ENCODE peak calls at places on chromosomes 7 and 10, in seven cellular contexts. One of them, this sample, is unnamed.

GRCh38 chr10:35025916-35026315 is 64.2 kb downstream of the CUL2 start:
- DNase-seq in GM12891: no peak
- DNase-seq in GM12878: no peak
- DNase-seq in K562: no peak
- DNase-seq in SK-N-SH: no peak
- DNase-seq in H1: no peak
- DNase-seq in HepG2: no peak
- DNase-seq in this sample: no peak

GRCh38 chr10:102004376-102004775 is 51.6 kb downstream of the ARMH3 start:
- DNase-seq in GM12891: no peak
- DNase-seq in GM12878: no peak
- DNase-seq in K562: no peak
- DNase-seq in SK-N-SH: no peak
- DNase-seq in H1: no peak
- DNase-seq in HepG2: no peak
- DNase-seq in this sample: no peak

GRCh38 chr7:21850531-21851285 is 95.0 kb downstream of the CDCA7L start:
- DNase-seq in GM12891: no peak
- DNase-seq in GM12878: no peak
- DNase-seq in K562: no peak
- DNase-seq in SK-N-SH: no peak
- DNase-seq in H1: no peak
- DNase-seq in HepG2: no peak
- DNase-seq in this sample: no peak

GRCh38 chr10:131722525-131723264 is 178.1 kb upstream of the PPP2R2D start:
- DNase-seq in GM12891: no peak
- DNase-seq in GM12878: no peak
- DNase-seq in K562: no peak
- DNase-seq in SK-N-SH: no peak
- DNase-seq in H1: no peak
- DNase-seq in HepG2: no peak
- DNase-seq in this sample: no peak

GRCh38 chr10:132518572-132519381 is 18.8 kb upstream of the INPP5A start:
- DNase-seq in GM12891: no peak
- DNase-seq in GM12878: no peak
- DNase-seq in K562: peak
- DNase-seq in SK-N-SH: no peak
- DNase-seq in H1: no peak
- DNase-seq in HepG2: peak
- DNase-seq in this sample: no peak

GRCh38 chr10:13922591-13922990 is 335.8 kb downstream of the PRPF18 start:
- DNase-seq in GM12891: no peak
- DNase-seq in GM12878: no peak
- DNase-seq in K562: no peak
- DNase-seq in SK-N-SH: no peak
- DNase-seq in H1: no peak
- DNase-seq in HepG2: no peak
- DNase-seq in this sample: no peak

GRCh38 chr7:158771213-158771817 is 58.0 kb downstream of the ESYT2 start:
- DNase-seq in GM12891: no peak
- DNase-seq in GM12878: no peak
- DNase-seq in K562: no peak
- DNase-seq in SK-N-SH: no peak
- DNase-seq in H1: no peak
- DNase-seq in HepG2: no peak
- DNase-seq in this sample: no peak

GRCh38 chr7:24197852-24198251 is 86.1 kb upstream of the NPY start:
- DNase-seq in GM12891: no peak
- DNase-seq in GM12878: no peak
- DNase-seq in K562: no peak
- DNase-seq in SK-N-SH: no peak
- DNase-seq in H1: no peak
- DNase-seq in HepG2: no peak
- DNase-seq in this sample: no peak

GRCh38 chr10:80421369-80422220 is 13.2 kb downstream of the PRXL2A start:
- DNase-seq in GM12891: no peak
- DNase-seq in GM12878: peak
- DNase-seq in K562: no peak
- DNase-seq in SK-N-SH: no peak
- DNase-seq in H1: no peak
- DNase-seq in HepG2: no peak
- DNase-seq in this sample: no peak

GRCh38 chr7:151404216-151405011 is 5.4 kb downstream of the WDR86 start:
- DNase-seq in GM12891: peak
- DNase-seq in GM12878: no peak
- DNase-seq in K562: peak
- DNase-seq in SK-N-SH: peak
- DNase-seq in H1: no peak
- DNase-seq in HepG2: no peak
- DNase-seq in this sample: no peak

GRCh38 chr10:4231439-4231838 is 446.4 kb upstream of the KLF6 start:
- DNase-seq in GM12891: no peak
- DNase-seq in GM12878: no peak
- DNase-seq in K562: no peak
- DNase-seq in SK-N-SH: no peak
- DNase-seq in H1: no peak
- DNase-seq in HepG2: no peak
- DNase-seq in this sample: no peak

GRCh38 chr7:131072505-131073091 is 255.1 kb upstream of the MKLN1 start:
- DNase-seq in GM12891: no peak
- DNase-seq in GM12878: no peak
- DNase-seq in K562: peak
- DNase-seq in SK-N-SH: no peak
- DNase-seq in H1: no peak
- DNase-seq in HepG2: no peak
- DNase-seq in this sample: no peak

GRCh38 chr10:34607894-34608293 is 207.2 kb downstream of the PARD3 start:
- DNase-seq in GM12891: no peak
- DNase-seq in GM12878: no peak
- DNase-seq in K562: no peak
- DNase-seq in SK-N-SH: no peak
- DNase-seq in H1: no peak
- DNase-seq in HepG2: peak
- DNase-seq in this sample: no peak

GRCh38 chr7:8566016-8566415 is 132.6 kb downstream of the NXPH1 start:
- DNase-seq in GM12891: no peak
- DNase-seq in GM12878: no peak
- DNase-seq in K562: no peak
- DNase-seq in SK-N-SH: no peak
- DNase-seq in H1: no peak
- DNase-seq in HepG2: no peak
- DNase-seq in this sample: no peak

GRCh38 chr7:14332155-14332554 is 342.7 kb upstream of the ETV1 start:
- DNase-seq in GM12891: no peak
- DNase-seq in GM12878: no peak
- DNase-seq in K562: no peak
- DNase-seq in SK-N-SH: no peak
- DNase-seq in H1: no peak
- DNase-seq in HepG2: no peak
- DNase-seq in this sample: no peak

GRCh38 chr7:41711283-41712064 is 8.6 kb upstream of the INHBA start:
- DNase-seq in GM12891: no peak
- DNase-seq in GM12878: no peak
- DNase-seq in K562: peak
- DNase-seq in SK-N-SH: peak
- DNase-seq in H1: no peak
- DNase-seq in HepG2: peak
- DNase-seq in this sample: no peak
- TF ChIP-seq POLR2AphosphoS5 in GM12891: no peak
- TF ChIP-seq POLR2AphosphoS5 in GM12878: no peak
- TF ChIP-seq POLR2AphosphoS5 in K562: no peak
- TF ChIP-seq POLR2AphosphoS5 in SK-N-SH: no peak
- TF ChIP-seq POLR2AphosphoS5 in H1: no peak
- TF ChIP-seq POLR2AphosphoS5 in HepG2: no peak
- TF ChIP-seq POLR2AphosphoS5 in this sample: no peak

DNA sequence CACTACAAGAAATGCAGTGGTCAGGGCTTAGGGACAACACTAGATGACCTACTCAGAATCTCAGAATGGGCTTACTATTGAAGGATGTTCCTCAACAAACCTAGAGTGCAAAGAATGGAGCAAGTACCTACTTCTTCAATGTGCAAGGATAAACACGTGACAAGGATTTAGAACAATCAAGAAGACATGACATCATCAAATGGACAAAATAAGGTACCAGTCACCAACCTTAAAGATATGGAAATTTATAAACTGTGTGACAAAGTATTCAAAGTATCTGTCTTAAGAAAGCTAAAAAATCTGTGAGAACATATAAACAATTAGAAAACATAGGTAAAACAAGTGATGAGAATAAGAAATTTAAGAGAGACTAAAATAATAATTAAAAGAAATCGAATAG is 656.1 kb downstream of the ZWINT start:
- DNase-seq in GM12891: no peak
- DNase-seq in GM12878: no peak
- DNase-seq in K562: no peak
- DNase-seq in SK-N-SH: no peak
- DNase-seq in H1: no peak
- DNase-seq in HepG2: no peak
- DNase-seq in this sample: no peak
- TF ChIP-seq TAF1 in GM12891: no peak
- TF ChIP-seq TAF1 in GM12878: no peak
- TF ChIP-seq TAF1 in K562: no peak
- TF ChIP-seq TAF1 in SK-N-SH: no peak
- TF ChIP-seq TAF1 in H1: no peak
- TF ChIP-seq TAF1 in HepG2: no peak
- TF ChIP-seq TAF1 in this sample: no peak

DNA sequence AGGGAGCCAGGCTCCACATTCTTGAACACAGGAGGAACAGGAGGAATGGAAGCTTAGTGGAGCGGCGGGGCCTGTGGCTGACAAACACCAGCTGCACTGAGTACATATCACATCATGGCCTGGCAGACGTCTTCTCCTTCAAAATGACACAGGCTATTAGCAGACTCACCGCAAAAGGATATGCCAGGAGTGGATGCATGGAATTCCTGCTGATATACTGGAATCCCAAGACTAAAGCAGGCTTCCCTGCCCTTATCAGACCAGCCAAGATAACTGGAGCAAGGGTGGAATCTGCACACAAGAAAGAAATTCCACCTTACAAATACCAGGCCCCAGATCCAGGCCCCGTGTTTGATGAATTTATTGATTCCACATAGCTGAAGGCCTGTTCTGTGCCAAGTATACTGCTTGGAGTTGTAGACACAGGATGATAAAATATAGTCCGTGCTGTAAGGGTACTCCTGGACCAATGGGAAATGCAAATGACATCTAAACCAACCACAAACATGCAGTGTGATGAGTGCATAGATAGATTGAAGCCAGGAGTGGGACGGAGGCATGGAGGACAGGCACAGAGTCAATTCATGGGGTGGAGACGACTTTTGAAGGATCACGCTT is 480.5 kb upstream of the ZMIZ1 start:
- DNase-seq in GM12891: no peak
- DNase-seq in GM12878: no peak
- DNase-seq in K562: no peak
- DNase-seq in SK-N-SH: peak
- DNase-seq in H1: no peak
- DNase-seq in HepG2: peak
- DNase-seq in this sample: no peak
- TF ChIP-seq POLR2AphosphoS5 in GM12891: no peak
- TF ChIP-seq POLR2AphosphoS5 in GM12878: no peak
- TF ChIP-seq POLR2AphosphoS5 in K562: no peak
- TF ChIP-seq POLR2AphosphoS5 in SK-N-SH: peak
- TF ChIP-seq POLR2AphosphoS5 in H1: no peak
- TF ChIP-seq POLR2AphosphoS5 in HepG2: no peak
- TF ChIP-seq POLR2AphosphoS5 in this sample: no peak

GRCh38 chr7:16484453-16485158 is 19.1 kb upstream of the SOSTDC1 start:
- DNase-seq in GM12891: no peak
- DNase-seq in GM12878: no peak
- DNase-seq in K562: no peak
- DNase-seq in SK-N-SH: no peak
- DNase-seq in H1: no peak
- DNase-seq in HepG2: peak
- DNase-seq in this sample: no peak
- TF ChIP-seq TAF1 in GM12891: no peak
- TF ChIP-seq TAF1 in GM12878: no peak
- TF ChIP-seq TAF1 in K562: no peak
- TF ChIP-seq TAF1 in SK-N-SH: no peak
- TF ChIP-seq TAF1 in H1: no peak
- TF ChIP-seq TAF1 in HepG2: no peak
- TF ChIP-seq TAF1 in this sample: no peak

GRCh38 chr7:116510795-116511194 is 11.3 kb downstream of the CAV2 start:
- DNase-seq in GM12891: no peak
- DNase-seq in GM12878: no peak
- DNase-seq in K562: no peak
- DNase-seq in SK-N-SH: no peak
- DNase-seq in H1: no peak
- DNase-seq in HepG2: no peak
- DNase-seq in this sample: no peak

GRCh38 chr7:116512524-116513188 is 12.2 kb upstream of the CAV1 start:
- DNase-seq in GM12891: no peak
- DNase-seq in GM12878: no peak
- DNase-seq in K562: no peak
- DNase-seq in SK-N-SH: no peak
- DNase-seq in H1: no peak
- DNase-seq in HepG2: no peak
- DNase-seq in this sample: no peak

GRCh38 chr7:116509982-116510579 is 10.5 kb downstream of the CAV2 start:
- DNase-seq in GM12891: no peak
- DNase-seq in GM12878: no peak
- DNase-seq in K562: no peak
- DNase-seq in SK-N-SH: no peak
- DNase-seq in H1: no peak
- DNase-seq in HepG2: no peak
- DNase-seq in this sample: no peak

GRCh38 chr7:116515584-116515983 is 9.3 kb upstream of the CAV1 start:
- DNase-seq in GM12891: no peak
- DNase-seq in GM12878: no peak
- DNase-seq in K562: no peak
- DNase-seq in SK-N-SH: no peak
- DNase-seq in H1: no peak
- DNase-seq in HepG2: no peak
- DNase-seq in this sample: no peak

GRCh38 chr7:116511552-116512523 is 12.3 kb downstream of the CAV2 start:
- DNase-seq in GM12891: no peak
- DNase-seq in GM12878: peak
- DNase-seq in K562: no peak
- DNase-seq in SK-N-SH: no peak
- DNase-seq in H1: no peak
- DNase-seq in HepG2: peak
- DNase-seq in this sample: no peak
- TF ChIP-seq POLR2AphosphoS5 in GM12891: no peak
- TF ChIP-seq POLR2AphosphoS5 in GM12878: peak
- TF ChIP-seq POLR2AphosphoS5 in K562: no peak
- TF ChIP-seq POLR2AphosphoS5 in SK-N-SH: no peak
- TF ChIP-seq POLR2AphosphoS5 in H1: no peak
- TF ChIP-seq POLR2AphosphoS5 in HepG2: no peak
- TF ChIP-seq POLR2AphosphoS5 in this sample: no peak

This sample was measured in GM12892.